ENCODE peak calls at places on chromosomes 5 and 9, in six cellular contexts. I, A, G, S, D and U are unnamed samples.

GRCh38 chr9:33143241-33143642 is 23.9 kb downstream of the B4GALT1 start:
- DNase-seq in I (peak; percentile 85), A (no peak), G (no peak), S (no peak), D (no peak), U (no peak)

GRCh38 chr9:129111143-129111761 is at the start of gene PTPA:
- DNase-seq in I (peak; percentile 44), A (peak; percentile 83), G (peak; percentile 83), S (peak; percentile 86), D (peak; percentile 95), U (peak; percentile 84)

GRCh38 chr5:103234239-103234975 is 24.2 kb upstream of the MACIR start:
- DNase-seq in I (no peak), A (no peak), G (no peak), S (no peak), D (no peak), U (no peak)

GRCh38 chr5:33936004-33936380 is 194 bp upstream of the RXFP3 start:
- DNase-seq in I (no peak), A (peak; percentile 5), G (no peak), S (peak; percentile 34), D (peak; percentile 88), U (no peak)

GRCh38 chr5:100731768-100732167 is 171.3 kb downstream of the ST8SIA4 start:
- DNase-seq in I (no peak), A (peak; percentile 2), G (no peak), S (no peak), D (no peak), U (no peak)

GRCh38 chr5:136006164-136006563 is 22.6 kb upstream of the TGFBI start:
- DNase-seq in I (no peak), A (no peak), G (no peak), S (no peak), D (no peak), U (no peak)

GRCh38 chr5:74499236-74499635 is 141.3 kb downstream of the ENC1 start:
- DNase-seq in I (no peak), A (no peak), G (no peak), S (no peak), D (no peak), U (no peak)

GRCh38 chr5:83509535-83509934 is 38.0 kb downstream of the VCAN start:
- DNase-seq in I (peak; percentile 75), A (no peak), G (no peak), S (no peak), D (no peak), U (no peak)

GRCh38 chr5:181221792-181222629 is 1.1 kb upstream of the TRIM41 start:
- DNase-seq in I (peak; percentile 67), A (peak; percentile 96), G (peak; percentile 92), S (peak; percentile 99), D (peak; percentile 98), U (peak; percentile 92)

GRCh38 chr5:43150748-43151147 is 30.0 kb downstream of the ZNF131 start:
- DNase-seq in I (no peak), A (no peak), G (no peak), S (no peak), D (no peak), U (no peak)

GRCh38 chr5:161007879-161008278 is 155.9 kb upstream of the ATP10B start:
- DNase-seq in I (no peak), A (no peak), G (no peak), S (no peak), D (no peak), U (no peak)

GRCh38 chr9:89591291-89592200 is 13.3 kb upstream of the GADD45G start:
- DNase-seq in I (no peak), A (no peak), G (no peak), S (no peak), D (peak; percentile 44), U (no peak)

GRCh38 chr5:98605010-98605425 is 168.4 kb upstream of the RGMB start:
- DNase-seq in I (no peak), A (no peak), G (no peak), S (no peak), D (no peak), U (no peak)

GRCh38 chr9:123807241-123807640 is 122.7 kb downstream of the DENND1A start:
- DNase-seq in I (no peak), A (no peak), G (no peak), S (no peak), D (no peak), U (no peak)

GRCh38 chr5:14180437-14180836 is 37.3 kb downstream of the TRIO start:
- DNase-seq in I (no peak), A (no peak), G (no peak), S (no peak), D (no peak), U (no peak)

GRCh38 chr9:4832786-4833579 is 40.2 kb downstream of the RCL1 start:
- DNase-seq in I (peak; percentile 98), A (no peak), G (no peak), S (no peak), D (no peak), U (no peak)

GRCh38 chr5:121833631-121834420 is 17.9 kb upstream of the FTMT start:
- DNase-seq in I (no peak), A (no peak), G (no peak), S (no peak), D (no peak), U (no peak)

GRCh38 chr5:56456002-56456401 is 222.9 kb upstream of the ANKRD55 start:
- DNase-seq in I (no peak), A (no peak), G (no peak), S (no peak), D (no peak), U (no peak)

GRCh38 chr9:129481824-129482511 is 138.9 kb downstream of the C9orf50 start:
- DNase-seq in I (no peak), A (no peak), G (no peak), S (no peak), D (peak; percentile 83), U (no peak)

GRCh38 chr5:465591-466403 is 22.8 kb downstream of the EXOC3 start:
- DNase-seq in I (no peak), A (no peak), G (no peak), S (peak; percentile 28), D (peak; percentile 68), U (no peak)

GRCh38 chr5:107430077-107430625 is 240.6 kb downstream of the EFNA5 start:
- DNase-seq in I (no peak), A (no peak), G (no peak), S (no peak), D (no peak), U (no peak)

GRCh38 chr9:2859776-2860379 is 16.0 kb upstream of the PUM3 start:
- DNase-seq in I (no peak), A (peak; percentile 10), G (no peak), S (peak; percentile 42), D (peak; percentile 84), U (peak; percentile 10)

GRCh38 chr9:124695280-124695890 is 75.7 kb downstream of the NR6A1 start:
- DNase-seq in I (no peak), A (no peak), G (no peak), S (no peak), D (no peak), U (no peak)

GRCh38 chr9:18703086-18703750 is 229.3 kb downstream of the ADAMTSL1 start:
- DNase-seq in I (no peak), A (no peak), G (no peak), S (no peak), D (no peak), U (no peak)